ENCODE peak calls at places on chromosome 9, in eight cellular contexts. G, W, Y, U, L, X, F and S are unnamed samples.

GRCh38 chr9:104794070-104794469 is 30.1 kb downstream of the NIPSNAP3B start:
- DNase-seq in G (no peak), W (no peak), Y (no peak), U (no peak), L (no peak), X (no peak), F (no peak), S (no peak)

GRCh38 chr9:37290366-37290765 is 132.1 kb upstream of the GRHPR start:
- DNase-seq in G (no peak), W (no peak), Y (no peak), U (no peak), L (no peak), X (peak), F (no peak), S (no peak)

GRCh38 chr9:22041792-22042191 is 32.7 kb upstream of the CDKN2B start:
- DNase-seq in G (no peak), W (no peak), Y (no peak), U (no peak), L (no peak), X (no peak), F (peak), S (no peak)

GRCh38 chr9:114192539-114192938 is 37.2 kb downstream of the COL27A1 start:
- DNase-seq in G (no peak), W (no peak), Y (no peak), U (no peak), L (no peak), X (no peak), F (no peak), S (no peak)

GRCh38 chr9:136437430-136437829 is 2.2 kb downstream of the INPP5E start:
- DNase-seq in G (no peak), W (no peak), Y (no peak), U (no peak), L (no peak), X (no peak), F (no peak), S (no peak)

GRCh38 chr9:108603141-108603540 is 252.6 kb downstream of the ACTL7B start:
- DNase-seq in G (no peak), W (no peak), Y (no peak), U (no peak), L (no peak), X (no peak), F (no peak), S (no peak)

GRCh38 chr9:124450241-124450924 is at the start of gene ADGRD2:
- DNase-seq in G (no peak), W (peak), Y (peak), U (no peak), L (no peak), X (no peak), F (no peak), S (no peak)

GRCh38 chr9:81841326-81841725 is 86.9 kb upstream of the SPATA31D4 start:
- DNase-seq in G (no peak), W (no peak), Y (no peak), U (no peak), L (no peak), X (no peak), F (no peak), S (no peak)

GRCh38 chr9:113155911-113156559 is 5.2 kb downstream of the SLC31A2 start:
- DNase-seq in G (no peak), W (no peak), Y (no peak), U (no peak), L (no peak), X (no peak), F (no peak), S (no peak)

GRCh38 chr9:128635266-128636023 is 21.2 kb downstream of the DYNC2I2 start:
- DNase-seq in G (no peak), W (no peak), Y (peak), U (peak), L (no peak), X (no peak), F (peak), S (peak)

GRCh38 chr9:107488400-107489143 is 997 bp downstream of the KLF4 start:
- DNase-seq in G (no peak), W (no peak), Y (peak), U (no peak), L (no peak), X (no peak), F (peak), S (peak)

GRCh38 chr9:130043654-130044623 is 950 bp upstream of the FNBP1 start:
- DNase-seq in G (no peak), W (no peak), Y (no peak), U (no peak), L (no peak), X (no peak), F (peak), S (peak)

GRCh38 chr9:21160178-21160577 is 6.3 kb downstream of the IFNA21 start:
- DNase-seq in G (no peak), W (no peak), Y (no peak), U (no peak), L (no peak), X (no peak), F (no peak), S (no peak)

GRCh38 chr9:124869466-124869985 is 7.6 kb downstream of the ARPC5L start:
- DNase-seq in G (peak), W (peak), Y (no peak), U (no peak), L (no peak), X (peak), F (peak), S (no peak)

GRCh38 chr9:127778280-127779135 is at the start of gene SH2D3C:
- DNase-seq in G (peak), W (peak), Y (no peak), U (no peak), L (no peak), X (peak), F (peak), S (no peak)

GRCh38 chr9:18910435-18910834 is 122.6 kb downstream of the SAXO1 start:
- DNase-seq in G (no peak), W (no peak), Y (no peak), U (no peak), L (no peak), X (no peak), F (no peak), S (no peak)

GRCh38 chr9:129291041-129291501 is 113.0 kb upstream of the IER5L start:
- DNase-seq in G (no peak), W (no peak), Y (no peak), U (no peak), L (no peak), X (no peak), F (no peak), S (peak)

GRCh38 chr9:543478-543877 is 298.0 kb upstream of the DMRT1 start:
- DNase-seq in G (no peak), W (no peak), Y (no peak), U (no peak), L (no peak), X (no peak), F (no peak), S (no peak)

GRCh38 chr9:78235296-78235770 is 542 bp upstream of the CEP78 start:
- DNase-seq in G (no peak), W (peak), Y (no peak), U (no peak), L (no peak), X (no peak), F (no peak), S (no peak)

GRCh38 chr9:23669776-23670175 is 156.3 kb downstream of the ELAVL2 start:
- DNase-seq in G (no peak), W (no peak), Y (no peak), U (no peak), L (no peak), X (no peak), F (no peak), S (no peak)

GRCh38 chr9:131013771-131014676 is 5.0 kb downstream of the LAMC3 start:
- DNase-seq in G (no peak), W (no peak), Y (no peak), U (no peak), L (no peak), X (no peak), F (no peak), S (no peak)

GRCh38 chr9:77977210-77977611 is 54.4 kb downstream of the GNAQ start:
- DNase-seq in G (peak), W (no peak), Y (peak), U (no peak), L (peak), X (peak), F (peak), S (peak)

GRCh38 chr9:128689293-128689770 is 310 bp downstream of the SET start:
- DNase-seq in G (peak), W (no peak), Y (peak), U (no peak), L (no peak), X (no peak), F (peak), S (peak)

GRCh38 chr9:122350577-122351355 is 20.1 kb upstream of the PTGS1 start:
- DNase-seq in G (peak), W (peak), Y (peak), U (peak), L (peak), X (peak), F (peak), S (peak)

GRCh38 chr9:69554945-69555344 is 117.2 kb downstream of the APBA1 start:
- DNase-seq in G (no peak), W (no peak), Y (no peak), U (peak), L (no peak), X (no peak), F (no peak), S (no peak)

GRCh38 chr9:85237478-85237877 is 504.3 kb downstream of the AGTPBP1 start:
- DNase-seq in G (no peak), W (no peak), Y (no peak), U (no peak), L (no peak), X (no peak), F (no peak), S (no peak)

GRCh38 chr9:69632768-69633167 is 39.4 kb downstream of the APBA1 start:
- DNase-seq in G (no peak), W (no peak), Y (no peak), U (no peak), L (no peak), X (no peak), F (no peak), S (no peak)

GRCh38 chr9:87630266-87630665 is 95.7 kb upstream of the CTSL start:
- DNase-seq in G (no peak), W (no peak), Y (no peak), U (no peak), L (no peak), X (no peak), F (no peak), S (no peak)

GRCh38 chr9:117704024-117704575 is at the start of gene TLR4:
- DNase-seq in G (peak), W (peak), Y (peak), U (no peak), L (peak), X (peak), F (peak), S (peak)

GRCh38 chr9:36609306-36609705 is 36.6 kb downstream of the MELK start:
- DNase-seq in G (no peak), W (no peak), Y (no peak), U (no peak), L (no peak), X (no peak), F (no peak), S (no peak)

GRCh38 chr9:79263666-79264460 is 307.9 kb upstream of the TLE4 start:
- DNase-seq in G (no peak), W (no peak), Y (no peak), U (no peak), L (no peak), X (no peak), F (no peak), S (no peak)

GRCh38 chr9:15136646-15137045 is 170.4 kb downstream of the TTC39B start:
- DNase-seq in G (no peak), W (no peak), Y (no peak), U (no peak), L (no peak), X (no peak), F (no peak), S (no peak)

GRCh38 chr9:136629879-136630661 is 32.6 kb upstream of the EGFL7 start:
- DNase-seq in G (peak), W (peak), Y (peak), U (peak), L (no peak), X (peak), F (peak), S (no peak)

GRCh38 chr9:113474372-113474771 is 10.8 kb downstream of the RGS3 start:
- DNase-seq in G (no peak), W (no peak), Y (no peak), U (no peak), L (no peak), X (no peak), F (no peak), S (peak)

GRCh38 chr9:71096431-71097108 is 24.9 kb downstream of the TRPM3 start:
- DNase-seq in G (no peak), W (no peak), Y (no peak), U (no peak), L (peak), X (no peak), F (peak), S (no peak)

GRCh38 chr9:107175826-107176500 is 107.1 kb upstream of the RAD23B start:
- DNase-seq in G (no peak), W (no peak), Y (peak), U (no peak), L (no peak), X (no peak), F (no peak), S (no peak)

GRCh38 chr9:89993678-89994630 is 389.1 kb downstream of the GADD45G start:
- DNase-seq in G (no peak), W (no peak), Y (no peak), U (no peak), L (no peak), X (no peak), F (peak), S (peak)

GRCh38 chr9:75891277-75892167 is 1.0 kb downstream of the PCSK5 start:
- DNase-seq in G (no peak), W (peak), Y (peak), U (no peak), L (no peak), X (no peak), F (peak), S (peak)